ENCODE peak calls at places on chromosomes 2 and 18, in six cellular contexts. One of them, this sample, is unnamed.

GRCh38 chr18:11998182-11998581 is 16.9 kb downstream of the IMPA2 start:
- ATAC-seq in left lung: no peak
- ATAC-seq in central memory CD8-positive, alpha-beta T cell: no peak
- ATAC-seq in activated T-helper 17 cell treated with anti-CD3 and anti-CD28 coated beads, Interleukin-2, amount 50 U/mL, for 72 hours: no peak
- ATAC-seq in PC-3: no peak
- ATAC-seq in A549: no peak
- ATAC-seq in this sample: peak

GRCh38 chr2:8627692-8628085 is 54.2 kb upstream of the ID2 start:
- ATAC-seq in PC-3: no peak
- ATAC-seq in A549: peak
- ATAC-seq in central memory CD8-positive, alpha-beta T cell: no peak
- ATAC-seq in left lung: no peak
- ATAC-seq in activated T-helper 17 cell treated with anti-CD3 and anti-CD28 coated beads, Interleukin-2, amount 50 U/mL, for 72 hours: no peak
- ATAC-seq in this sample: peak

GRCh38 chr2:68172990-68173715 is 15.5 kb downstream of the PNO1 start:
- ATAC-seq in activated T-helper 17 cell treated with anti-CD3 and anti-CD28 coated beads, Interleukin-2, amount 50 U/mL, for 72 hours: no peak
- ATAC-seq in central memory CD8-positive, alpha-beta T cell: no peak
- ATAC-seq in left lung: no peak
- ATAC-seq in A549: no peak
- ATAC-seq in PC-3: no peak
- ATAC-seq in this sample: no peak

GRCh38 chr2:151237422-151238012 is 24.1 kb downstream of the RBM43 start:
- ATAC-seq in central memory CD8-positive, alpha-beta T cell: no peak
- ATAC-seq in PC-3: peak
- ATAC-seq in left lung: no peak
- ATAC-seq in activated T-helper 17 cell treated with anti-CD3 and anti-CD28 coated beads, Interleukin-2, amount 50 U/mL, for 72 hours: peak
- ATAC-seq in A549: peak
- ATAC-seq in this sample: no peak

GRCh38 chr2:118913805-118914645 is 28.0 kb upstream of the MARCO start:
- ATAC-seq in central memory CD8-positive, alpha-beta T cell: no peak
- ATAC-seq in PC-3: peak
- ATAC-seq in A549: no peak
- ATAC-seq in left lung: peak
- ATAC-seq in activated T-helper 17 cell treated with anti-CD3 and anti-CD28 coated beads, Interleukin-2, amount 50 U/mL, for 72 hours: no peak
- ATAC-seq in this sample: no peak

GRCh38 chr2:43461461-43462073 is 134.3 kb downstream of the THADA start:
- ATAC-seq in A549: no peak
- ATAC-seq in left lung: no peak
- ATAC-seq in central memory CD8-positive, alpha-beta T cell: no peak
- ATAC-seq in activated T-helper 17 cell treated with anti-CD3 and anti-CD28 coated beads, Interleukin-2, amount 50 U/mL, for 72 hours: no peak
- ATAC-seq in PC-3: peak
- ATAC-seq in this sample: peak

GRCh38 chr2:30374380-30374779 is 72.7 kb upstream of the LCLAT1 start:
- ATAC-seq in activated T-helper 17 cell treated with anti-CD3 and anti-CD28 coated beads, Interleukin-2, amount 50 U/mL, for 72 hours: no peak
- ATAC-seq in left lung: no peak
- ATAC-seq in central memory CD8-positive, alpha-beta T cell: no peak
- ATAC-seq in PC-3: peak
- ATAC-seq in A549: peak
- ATAC-seq in this sample: no peak

GRCh38 chr2:33104052-33104623 is 157.4 kb downstream of the LTBP1 start:
- ATAC-seq in PC-3: peak
- ATAC-seq in left lung: peak
- ATAC-seq in A549: peak
- ATAC-seq in activated T-helper 17 cell treated with anti-CD3 and anti-CD28 coated beads, Interleukin-2, amount 50 U/mL, for 72 hours: no peak
- ATAC-seq in central memory CD8-positive, alpha-beta T cell: no peak
- ATAC-seq in this sample: peak

GRCh38 chr2:46829240-46829970 is 86.2 kb downstream of the MCFD2 start:
- ATAC-seq in A549: no peak
- ATAC-seq in PC-3: no peak
- ATAC-seq in central memory CD8-positive, alpha-beta T cell: no peak
- ATAC-seq in activated T-helper 17 cell treated with anti-CD3 and anti-CD28 coated beads, Interleukin-2, amount 50 U/mL, for 72 hours: no peak
- ATAC-seq in left lung: no peak
- ATAC-seq in this sample: no peak

GRCh38 chr2:71618327-71619113 is 165.2 kb downstream of the DYSF start:
- ATAC-seq in PC-3: no peak
- ATAC-seq in left lung: no peak
- ATAC-seq in central memory CD8-positive, alpha-beta T cell: peak
- ATAC-seq in A549: peak
- ATAC-seq in activated T-helper 17 cell treated with anti-CD3 and anti-CD28 coated beads, Interleukin-2, amount 50 U/mL, for 72 hours: no peak
- ATAC-seq in this sample: peak

GRCh38 chr2:53753036-53753435 is 14.6 kb upstream of the CHAC2 start:
- ATAC-seq in central memory CD8-positive, alpha-beta T cell: no peak
- ATAC-seq in left lung: no peak
- ATAC-seq in activated T-helper 17 cell treated with anti-CD3 and anti-CD28 coated beads, Interleukin-2, amount 50 U/mL, for 72 hours: peak
- ATAC-seq in A549: no peak
- ATAC-seq in PC-3: no peak
- ATAC-seq in this sample: no peak

GRCh38 chr2:128421861-128422311 is 103.2 kb upstream of the HS6ST1 start:
- ATAC-seq in left lung: no peak
- ATAC-seq in A549: no peak
- ATAC-seq in central memory CD8-positive, alpha-beta T cell: no peak
- ATAC-seq in activated T-helper 17 cell treated with anti-CD3 and anti-CD28 coated beads, Interleukin-2, amount 50 U/mL, for 72 hours: no peak
- ATAC-seq in PC-3: no peak
- ATAC-seq in this sample: no peak

GRCh38 chr2:1521191-1521877 is 108.1 kb downstream of the TPO start:
- ATAC-seq in PC-3: no peak
- ATAC-seq in left lung: no peak
- ATAC-seq in central memory CD8-positive, alpha-beta T cell: no peak
- ATAC-seq in activated T-helper 17 cell treated with anti-CD3 and anti-CD28 coated beads, Interleukin-2, amount 50 U/mL, for 72 hours: no peak
- ATAC-seq in A549: peak
- ATAC-seq in this sample: no peak

GRCh38 chr18:22467760-22468553 is 50.2 kb upstream of the CTAGE1 start:
- ATAC-seq in A549: peak
- ATAC-seq in left lung: no peak
- ATAC-seq in central memory CD8-positive, alpha-beta T cell: no peak
- ATAC-seq in activated T-helper 17 cell treated with anti-CD3 and anti-CD28 coated beads, Interleukin-2, amount 50 U/mL, for 72 hours: no peak
- ATAC-seq in PC-3: peak
- ATAC-seq in this sample: peak

This sample was measured in SK-N-SH treated with all-trans-retinoic acid at 6 μM for 48 hours.